ENCODE peak calls at places on chromosome 17, in ten cellular contexts. X is fibroblast of lung, U is progenitor cell of endocrine pancreas, P is uterus, Q is lower leg skin, V is thoracic aorta, A is MCF 10A, M is GM12865, L is left ventricle myocardium inferior, J is upper lobe of right lung. T is an unnamed sample.

GRCh38 chr17:41965694-41966375 is 760 bp upstream of the CNP start:
- DNase-seq in X (peak), P (peak), M (peak), L (peak), A (peak), J (peak), U (peak), Q (peak), V (no peak), T (peak)

GRCh38 chr17:80751460-80752368 is 207.1 kb downstream of the RPTOR start:
- DNase-seq in J (no peak), X (peak), P (peak), M (no peak), Q (peak), L (no peak), U (no peak), A (no peak), V (no peak), T (no peak)

GRCh38 chr17:18107061-18107460 is 1.5 kb upstream of the MYO15A start:
- DNase-seq in U (no peak), J (no peak), P (no peak), Q (no peak), A (no peak), M (no peak), X (no peak), L (no peak), V (no peak), T (no peak)

GRCh38 chr17:43341705-43342600 is 56.8 kb upstream of the ARL4D start:
- DNase-seq in U (no peak), M (peak), L (no peak), V (no peak), Q (no peak), P (no peak), J (no peak), A (peak), X (peak), T (peak)

GRCh38 chr17:70394430-70394829 is 225.1 kb downstream of the KCNJ2 start:
- DNase-seq in M (no peak), Q (no peak), L (no peak), V (no peak), A (no peak), X (no peak), U (no peak), J (no peak), P (no peak), T (no peak)

GRCh38 chr17:75367312-75367711 is 38.2 kb downstream of the GRB2 start:
- DNase-seq in X (no peak), V (no peak), J (no peak), Q (no peak), M (no peak), L (no peak), A (peak), U (no peak), P (no peak), T (peak)

GRCh38 chr17:70588003-70588402 is 418.7 kb downstream of the KCNJ2 start:
- DNase-seq in X (no peak), L (no peak), J (no peak), V (no peak), Q (no peak), M (no peak), U (no peak), A (peak), P (no peak), T (no peak)

GRCh38 chr17:4706121-4706520 is 2.2 kb upstream of the PELP1 start:
- DNase-seq in Q (no peak), X (peak), P (no peak), U (no peak), J (no peak), L (no peak), V (no peak), M (no peak), A (no peak), T (no peak)

GRCh38 chr17:64126918-64127317 is 3.0 kb downstream of the ERN1 start:
- DNase-seq in Q (no peak), V (no peak), U (no peak), X (no peak), P (no peak), J (no peak), M (no peak), L (no peak), A (no peak), T (no peak)

GRCh38 chr17:38585056-38585804 is 20.5 kb downstream of the SRCIN1 start:
- DNase-seq in Q (no peak), P (no peak), X (no peak), A (peak), J (no peak), V (no peak), U (no peak), L (no peak), M (no peak), T (no peak)

GRCh38 chr17:34710226-34710625 is 130.8 kb downstream of the TMEM132E start:
- DNase-seq in L (no peak), Q (peak), A (no peak), P (no peak), V (no peak), X (no peak), J (no peak), M (no peak), U (no peak), T (no peak)

GRCh38 chr17:76742958-76743357 is 5.0 kb downstream of the MFSD11 start:
- DNase-seq in U (no peak), V (no peak), L (no peak), M (no peak), X (no peak), Q (no peak), P (no peak), J (no peak), A (no peak), T (no peak)

GRCh38 chr17:27420211-27420950 is 35.9 kb upstream of the KSR1 start:
- DNase-seq in J (peak), Q (no peak), P (no peak), A (no peak), L (no peak), V (no peak), X (no peak), U (no peak), M (no peak), T (no peak)

GRCh38 chr17:18028114-18028513 is 10.9 kb downstream of the ATPAF2 start:
- DNase-seq in Q (peak), L (no peak), A (no peak), J (no peak), U (no peak), X (no peak), P (no peak), V (no peak), M (no peak), T (no peak)

GRCh38 chr17:73232587-73233373 is 28.9 kb downstream of the CPSF4L start:
- DNase-seq in X (peak), J (peak), U (no peak), A (peak), Q (peak), M (peak), L (no peak), V (no peak), P (peak), T (peak)

GRCh38 chr17:56985371-56986162 is 7.6 kb downstream of the SCPEP1 start:
- DNase-seq in Q (no peak), U (no peak), J (peak), P (no peak), M (no peak), V (no peak), A (no peak), X (no peak), L (no peak), T (no peak)

DNA sequence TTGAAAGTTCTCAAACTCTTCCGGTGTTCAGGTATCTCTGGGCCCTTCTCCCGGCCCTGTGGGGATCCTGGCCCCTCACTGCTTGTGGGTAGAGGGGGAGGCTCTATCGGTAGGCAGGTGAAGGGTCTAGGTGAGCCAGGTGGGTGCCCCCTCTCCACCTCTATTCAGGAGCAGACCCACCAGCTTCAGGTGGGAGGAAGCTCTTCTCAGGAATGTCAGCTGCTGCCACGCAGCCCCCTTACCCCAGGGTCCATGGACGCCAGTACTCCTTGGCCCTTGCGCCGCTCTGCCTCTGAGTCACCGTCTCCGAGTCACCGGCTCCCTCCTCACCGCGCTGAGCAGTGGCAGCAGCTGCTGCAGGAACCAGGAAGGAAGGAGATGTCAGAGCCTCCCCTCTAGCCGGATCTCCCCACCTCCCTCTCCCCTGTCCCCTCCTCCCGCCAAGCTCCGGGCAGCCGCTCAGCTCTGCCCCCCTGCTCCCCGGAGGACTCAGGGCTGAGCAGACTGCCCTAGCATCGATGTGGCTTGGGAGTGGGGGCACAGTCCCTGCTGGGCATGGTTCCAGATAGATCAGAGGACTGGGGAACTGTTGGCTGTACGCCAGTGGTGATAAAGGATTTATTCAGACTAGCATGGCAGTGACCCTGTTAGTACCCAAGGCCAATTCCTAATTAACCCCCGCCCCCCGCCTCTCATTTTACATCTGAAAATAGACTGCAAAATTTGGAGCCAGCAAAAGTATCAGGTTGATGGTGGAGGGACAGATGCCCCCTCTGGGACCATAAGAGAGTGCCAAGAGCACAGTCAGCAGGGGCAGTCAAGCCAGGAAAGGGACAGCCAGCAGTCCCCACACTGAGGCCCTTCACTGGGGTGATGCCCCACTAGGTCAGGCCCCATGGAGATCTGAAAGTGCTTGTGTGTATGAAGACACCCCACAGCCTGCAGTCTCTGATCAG is at the start of gene OSBPL7:
- DNase-seq in X (peak), U (peak), M (peak), A (peak), V (peak), Q (peak), P (peak), L (peak), J (peak), T (peak)
- TF ChIP-seq CTCF in X (peak), U (no peak), M (peak), A (no peak), V (no peak), Q (no peak), P (peak), L (no peak), J (no peak), T (no peak)

DNA sequence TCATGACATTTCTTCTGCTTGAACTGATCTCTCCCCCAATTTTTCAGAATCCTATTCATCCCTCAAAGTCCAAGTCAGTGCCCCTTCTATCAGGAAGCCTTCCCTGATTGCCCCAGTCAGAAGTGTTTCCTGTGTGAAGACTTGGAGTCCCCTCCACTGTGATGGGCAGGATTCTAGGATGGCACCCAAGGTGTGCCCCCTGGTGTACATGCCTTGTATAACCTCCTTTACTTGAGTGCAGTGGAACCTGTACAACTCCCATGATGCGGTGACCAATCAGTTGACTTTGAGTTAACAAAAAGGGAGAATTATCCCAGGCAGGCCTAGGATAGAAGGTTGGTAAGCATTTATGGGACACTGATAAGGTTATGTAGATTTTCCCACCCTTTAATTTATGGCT is 23.4 kb downstream of the MYH13 start:
- DNase-seq in V (no peak), U (no peak), A (no peak), X (no peak), P (no peak), M (peak), L (no peak), Q (no peak), J (no peak), T (peak)
- TF ChIP-seq CTCF in V (no peak), U (no peak), A (no peak), X (no peak), P (no peak), M (peak), L (no peak), Q (no peak), J (peak), T (peak)

GRCh38 chr17:9517396-9517795 is 58.2 kb downstream of the STX8 start:
- DNase-seq in L (no peak), X (no peak), V (no peak), M (peak), J (no peak), A (no peak), Q (no peak), U (no peak), P (no peak), T (peak)
- TF ChIP-seq CTCF in L (no peak), X (no peak), V (no peak), M (no peak), J (no peak), A (no peak), Q (no peak), U (no peak), P (no peak), T (no peak)

DNA sequence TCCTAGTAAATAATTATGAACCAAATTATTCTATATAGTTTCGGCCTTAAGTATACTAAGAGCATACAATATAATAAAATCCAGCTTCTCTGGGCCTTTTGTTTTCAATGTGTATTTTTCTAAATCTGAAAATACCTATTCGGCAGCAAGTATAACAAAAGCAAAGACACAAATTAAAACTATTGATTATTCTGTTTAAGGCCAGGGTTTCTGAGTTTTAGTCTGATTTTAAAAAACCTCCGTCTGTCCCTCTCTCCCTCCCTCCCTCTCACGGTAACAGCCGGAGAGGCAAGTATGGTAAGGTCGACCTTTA is 1.5 kb downstream of the TOB1 start:
- DNase-seq in A (no peak), V (no peak), X (no peak), P (no peak), M (no peak), J (no peak), Q (no peak), U (no peak), L (no peak), T (peak)
- TF ChIP-seq CTCF in A (no peak), V (no peak), X (no peak), P (no peak), M (no peak), J (no peak), Q (no peak), U (no peak), L (no peak), T (no peak)

GRCh38 chr17:1783834-1784611 is 22.2 kb downstream of the SERPINF1 start:
- DNase-seq in X (peak), U (no peak), M (peak), Q (peak), J (peak), L (peak), V (peak), P (peak), A (peak), T (no peak)
- TF ChIP-seq CTCF in X (peak), U (peak), M (no peak), Q (no peak), J (peak), L (peak), V (peak), P (peak), A (peak), T (peak)